ENCODE peak calls at places on chromosomes 4 and X, in nine cellular contexts. R, A, I, B, D, E, T, O and J are unnamed samples.

GRCh38 chrX:51332188-51332942 is at the start of gene NUDT10:
- DNase-seq in R (peak), A (peak), I (no peak), B (no peak), D (peak), E (peak), T (peak), O (no peak), J (no peak)

GRCh38 chr4:85477538-85477937 is 2.6 kb downstream of the ARHGAP24 start:
- DNase-seq in R (no peak), A (no peak), I (no peak), B (no peak), D (no peak), E (no peak), T (peak), O (no peak), J (no peak)

GRCh38 chr4:118682928-118683327 is 2.3 kb upstream of the METTL14 start:
- DNase-seq in R (peak), A (no peak), I (no peak), B (no peak), D (no peak), E (no peak), T (no peak), O (peak), J (no peak)

GRCh38 chr4:159429693-159430035 is 326.8 kb downstream of the RAPGEF2 start:
- DNase-seq in R (no peak), A (no peak), I (no peak), B (no peak), D (no peak), E (no peak), T (no peak), O (no peak), J (no peak)

GRCh38 chr4:87807402-87807801 is 8.0 kb downstream of the IBSP start:
- DNase-seq in R (no peak), A (no peak), I (no peak), B (no peak), D (no peak), E (no peak), T (no peak), O (no peak), J (no peak)

GRCh38 chr4:166174717-166175510 is 301.9 kb downstream of the TLL1 start:
- DNase-seq in R (peak), A (no peak), I (no peak), B (no peak), D (no peak), E (no peak), T (no peak), O (no peak), J (no peak)

GRCh38 chr4:142407569-142407968 is 438.5 kb downstream of the INPP4B start:
- DNase-seq in R (no peak), A (no peak), I (no peak), B (no peak), D (no peak), E (no peak), T (no peak), O (no peak), J (no peak)

GRCh38 chr4:156293657-156294297 is 340.1 kb upstream of the CTSO start:
- DNase-seq in R (peak), A (no peak), I (no peak), B (no peak), D (no peak), E (no peak), T (no peak), O (peak), J (no peak)

GRCh38 chr4:106707776-106708603 is 328.1 kb downstream of the DKK2 start:
- DNase-seq in R (peak), A (no peak), I (no peak), B (no peak), D (no peak), E (no peak), T (no peak), O (no peak), J (no peak)

GRCh38 chrX:129845616-129846190 is 2.0 kb upstream of the ZDHHC9 start:
- DNase-seq in R (no peak), A (no peak), I (no peak), B (no peak), D (no peak), E (no peak), T (no peak), O (peak), J (no peak)

GRCh38 chr4:127558088-127558487 is 74.7 kb upstream of the INTU start:
- DNase-seq in R (no peak), A (no peak), I (no peak), B (no peak), D (no peak), E (no peak), T (no peak), O (no peak), J (no peak)

GRCh38 chrX:63513825-63514574 is 162.9 kb upstream of the SPIN4 start:
- DNase-seq in R (peak), A (no peak), I (no peak), B (no peak), D (no peak), E (no peak), T (no peak), O (no peak), J (no peak)